ENCODE peak calls at places on chromosome 3, in four cellular contexts. H is fibroblast of lung, M is tibial nerve, O is esophagus muscularis mucosa. T is an unnamed sample.

GRCh38 chr3:188404124-188404523 is 250.2 kb downstream of the LPP start:
- DNase-seq in H (no peak), O (no peak), M (no peak), T (no peak)

GRCh38 chr3:15360786-15361493 is 28.6 kb upstream of the SH3BP5 start:
- DNase-seq in O (no peak), H (peak; percentile 87), M (no peak), T (no peak)

GRCh38 chr3:53594276-53594675 is 99.9 kb downstream of the CACNA1D start:
- DNase-seq in M (no peak), O (peak; percentile 53), H (no peak), T (no peak)

GRCh38 chr3:113157408-113157980 is 53.9 kb upstream of the BOC start:
- DNase-seq in O (peak; percentile 92), M (peak; percentile 29), H (peak; percentile 79), T (no peak)

GRCh38 chr3:154122096-154122911 is 1.1 kb downstream of the ARHGEF26 start:
- DNase-seq in H (no peak), O (no peak), M (no peak), T (no peak)

GRCh38 chr3:189237516-189237915 is 65.7 kb downstream of the TPRG1 start:
- DNase-seq in M (no peak), H (peak; percentile 40), O (no peak), T (no peak)

GRCh38 chr3:150414989-150415388 is 6.9 kb downstream of the TSC22D2 start:
- DNase-seq in H (peak; percentile 64), O (no peak), M (no peak), T (no peak)

GRCh38 chr3:61875073-61875472 is 313.7 kb downstream of the PTPRG start:
- DNase-seq in M (no peak), O (no peak), H (peak; percentile 44), T (no peak)

GRCh38 chr3:42531470-42531869 is 29.0 kb downstream of the VIPR1 start:
- DNase-seq in O (no peak), H (no peak), M (no peak), T (no peak)

GRCh38 chr3:25592510-25592968 is 72.2 kb downstream of the TOP2B start:
- DNase-seq in O (no peak), M (peak; percentile 34), H (peak; percentile 82), T (no peak)

GRCh38 chr3:42264399-42265058 is 1.5 kb downstream of the CCK start:
- DNase-seq in M (no peak), H (peak; percentile 39), O (no peak), T (no peak)

GRCh38 chr3:188863999-188864406 is 307.8 kb upstream of the TPRG1 start:
- DNase-seq in O (no peak), H (peak; percentile 86), M (no peak), T (no peak)

GRCh38 chr3:144652573-144652972 is 681.0 kb downstream of the DIPK2A start:
- DNase-seq in H (no peak), O (no peak), M (no peak), T (no peak)

GRCh38 chr3:146561879-146562278 is 17.5 kb upstream of the PLSCR1 start:
- DNase-seq in O (no peak), H (no peak), M (no peak), T (no peak)

GRCh38 chr3:12557472-12558105 is 702 bp downstream of the MKRN2 start:
- DNase-seq in M (no peak), H (peak; percentile 49), O (no peak), T (no peak)

GRCh38 chr3:148255981-148256969 is 441.4 kb upstream of the AGTR1 start:
- DNase-seq in H (no peak), M (no peak), O (peak; percentile 68), T (no peak)

GRCh38 chr3:142168514-142168913 is 19.2 kb upstream of the TFDP2 start:
- DNase-seq in O (no peak), M (no peak), H (no peak), T (no peak)

GRCh38 chr3:38227989-38228388 is 37.6 kb upstream of the SLC22A13 start:
- DNase-seq in H (peak; percentile 52), O (no peak), M (no peak), T (no peak)

GRCh38 chr3:48765376-48765775 is 48.4 kb upstream of the IP6K2 start:
- DNase-seq in M (no peak), O (no peak), H (peak; percentile 4), T (no peak)

GRCh38 chr3:162945626-162946025 is 1449.0 kb downstream of the OTOL1 start:
- DNase-seq in O (no peak), H (no peak), M (no peak), T (no peak)

GRCh38 chr3:127734754-127735473 is 62.2 kb downstream of the ABTB1 start:
- DNase-seq in M (no peak), O (no peak), H (peak; percentile 99), T (peak; percentile 50)

GRCh38 chr3:58630081-58630709 is 36.4 kb downstream of the FAM3D start:
- DNase-seq in M (peak; percentile 47), H (peak; percentile 39), O (no peak), T (peak; percentile 75)

GRCh38 chr3:119015942-119016341 is 18.7 kb downstream of the IGSF11 start:
- DNase-seq in H (no peak), M (no peak), O (no peak), T (no peak)

GRCh38 chr3:77298405-77298804 is 258.5 kb downstream of the ROBO2 start:
- DNase-seq in H (no peak), O (no peak), M (no peak), T (no peak)

GRCh38 chr3:145936986-145937385 is 224.0 kb downstream of the PLOD2 start:
- DNase-seq in O (no peak), H (peak; percentile 55), M (no peak), T (no peak)

GRCh38 chr3:170290194-170290593 is 67.3 kb upstream of the SKIL start:
- DNase-seq in M (no peak), H (no peak), O (no peak), T (no peak)

GRCh38 chr3:22922317-22922716 is 280.8 kb upstream of the UBE2E2 start:
- DNase-seq in O (no peak), M (no peak), H (no peak), T (no peak)

GRCh38 chr3:37182816-37183215 is 8.4 kb upstream of the LRRFIP2 start:
- DNase-seq in H (no peak), O (no peak), M (no peak), T (no peak)

GRCh38 chr3:191320316-191320715 is 8.9 kb upstream of the CCDC50 start:
- DNase-seq in M (no peak), O (no peak), H (no peak), T (no peak)

GRCh38 chr3:158909870-158910269 is 108.0 kb downstream of the MFSD1 start:
- DNase-seq in M (no peak), H (peak; percentile 44), O (peak; percentile 60), T (no peak)
- H3K4me1 ChIP-seq in M (no peaks in the 10 kb centered on the region), H (no peaks in the 10 kb centered on the region), O (no peaks in the 10 kb centered on the region), T (no peaks in the 10 kb centered on the region)

GRCh38 chr3:129560269-129560787 is 17.4 kb downstream of the H1-8 start:
- DNase-seq in O (no peak), M (no peak), H (peak; percentile 23), T (peak; percentile 58)

GRCh38 chr3:129558076-129558771 is 15.2 kb downstream of the H1-8 start:
- DNase-seq in H (peak; percentile 61), O (no peak), M (no peak), T (no peak)

GRCh38 chr3:129560931-129561594 is 18.1 kb downstream of the H1-8 start:
- DNase-seq in O (no peak), H (peak; percentile 74), M (peak; percentile 74), T (peak; percentile 83)

GRCh38 chr3:129558772-129559564 is 16.0 kb downstream of the H1-8 start:
- DNase-seq in H (peak; percentile 79), O (no peak), M (no peak), T (peak; percentile 83)

GRCh38 chr3:129559565-129560079 is 16.6 kb downstream of the H1-8 start:
- DNase-seq in O (no peak), M (no peak), H (no peak), T (no peak)
- H3K36me3 ChIP-seq in O (peaks cover 88% of the 10 kb centered on the region), M (no peaks in the 10 kb centered on the region), H (peaks cover 34% of the 10 kb centered on the region), T (no peaks in the 10 kb centered on the region)

GRCh38 chr3:186826316-186826977 is 16.1 kb upstream of the ADIPOQ start:
- DNase-seq in H (no peak), O (no peak), M (no peak), T (no peak)
- H3K27me3 ChIP-seq in H (peaks cover 13% of the 10 kb centered on the region), O (peaks cover 58% of the 10 kb centered on the region), M (peaks cover 2% of the 10 kb centered on the region), T (peaks cover 29% of the 10 kb centered on the region)

DNA sequence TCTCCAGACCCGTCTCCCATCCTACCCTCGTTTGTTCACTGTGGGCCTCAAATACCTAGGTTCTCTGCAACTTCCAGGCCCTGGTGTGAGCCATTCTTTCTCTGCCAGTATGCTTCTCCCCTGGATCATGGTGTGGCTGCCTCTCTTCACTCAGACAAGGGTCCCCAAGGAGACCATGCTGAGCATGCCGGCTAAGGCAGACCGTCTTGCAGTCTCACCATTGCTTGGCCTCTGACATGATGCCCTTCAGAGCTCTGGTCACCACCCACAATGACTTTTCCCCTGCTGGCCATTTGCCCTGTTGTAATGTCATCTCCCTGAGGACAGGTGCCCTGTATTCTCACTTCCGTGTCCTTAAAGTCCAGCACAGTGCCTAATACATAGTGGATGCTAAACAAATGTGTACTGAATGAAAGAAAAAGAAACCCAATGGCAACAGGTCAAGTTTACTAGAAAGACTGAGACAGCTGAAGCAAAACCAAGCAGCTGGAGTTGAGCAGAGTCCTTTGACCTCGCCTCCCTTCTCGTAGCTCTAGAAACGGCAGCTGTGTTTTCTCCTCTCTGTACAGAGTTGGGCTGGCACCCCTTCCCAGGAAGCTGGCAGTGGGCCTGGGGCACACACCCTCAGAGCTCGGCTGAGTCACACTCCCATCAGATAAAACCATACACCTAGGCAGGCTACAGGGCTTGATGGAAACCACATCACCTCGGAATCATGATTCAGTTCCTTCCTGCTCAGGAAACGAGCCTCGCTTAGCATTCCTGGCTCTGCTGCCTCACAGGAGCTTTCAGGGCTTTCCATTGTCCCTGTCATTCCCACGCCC is 8.6 kb downstream of the TLR9 start:
- DNase-seq in O (no peak), H (peak; percentile 85), M (no peak), T (peak; percentile 89)
- H3K4me1 ChIP-seq in O (peaks cover 56% of the 10 kb centered on the region), H (peaks cover 9% of the 10 kb centered on the region), M (peaks cover 23% of the 10 kb centered on the region), T (peaks cover 26% of the 10 kb centered on the region)

GRCh38 chr3:10273697-10274305 is 18.9 kb downstream of the GHRL start:
- DNase-seq in H (peak; percentile 50), M (no peak), O (no peak), T (no peak)
- H3K36me3 ChIP-seq in H (peaks cover 7% of the 10 kb centered on the region), M (no peaks in the 10 kb centered on the region), O (peaks cover 71% of the 10 kb centered on the region), T (peaks cover 37% of the 10 kb centered on the region)